ENCODE peak calls at places on chromosomes 12 and 14, in four cellular contexts. C, W, I and S are unnamed samples.

GRCh38 chr14:43790681-43791080 is 716.4 kb downstream of the FSCB start:
- DNase-seq in C (no peak), W (no peak), I (no peak), S (no peak)

GRCh38 chr12:53585726-53586125 is 40.5 kb downstream of the ATF7 start:
- DNase-seq in C (no peak), W (no peak), I (no peak), S (no peak)

GRCh38 chr12:113805673-113806072 is 160.5 kb downstream of the RBM19 start:
- DNase-seq in C (no peak), W (no peak), I (no peak), S (no peak)

GRCh38 chr14:24441904-24442239 is 704 bp downstream of the SDR39U1 start:
- DNase-seq in C (no peak), W (no peak), I (no peak), S (no peak)

GRCh38 chr12:112762753-112763152 is 28.8 kb upstream of the RPH3A start:
- DNase-seq in C (peak), W (no peak), I (no peak), S (no peak)

GRCh38 chr14:20415723-20416622 is 2.7 kb upstream of the TEP1 start:
- DNase-seq in C (peak), W (peak), I (no peak), S (peak)

GRCh38 chr12:78555802-78556201 is 308.8 kb upstream of the SYT1 start:
- DNase-seq in C (no peak), W (no peak), I (no peak), S (no peak)

GRCh38 chr12:110896559-110896958 is 23.8 kb downstream of the MYL2 start:
- DNase-seq in C (no peak), W (no peak), I (no peak), S (no peak)

GRCh38 chr14:77043177-77043983 is 14.9 kb upstream of the IRF2BPL start:
- DNase-seq in C (no peak), W (peak), I (no peak), S (peak)

GRCh38 chr14:102197317-102197850 is 57.7 kb downstream of the WDR20 start:
- DNase-seq in C (no peak), W (no peak), I (no peak), S (no peak)

GRCh38 chr12:122665759-122666158 is 37.4 kb downstream of the HCAR2 start:
- DNase-seq in C (no peak), W (no peak), I (no peak), S (no peak)

GRCh38 chr14:93733646-93734045 is 54.6 kb downstream of the PRIMA1 start:
- DNase-seq in C (peak), W (no peak), I (no peak), S (no peak)

GRCh38 chr14:67837011-67837624 is 17.5 kb downstream of the RAD51B start:
- DNase-seq in C (peak), W (peak), I (no peak), S (peak)

GRCh38 chr12:103677905-103678304 is 90.8 kb downstream of the STAB2 start:
- DNase-seq in C (no peak), W (no peak), I (no peak), S (no peak)

GRCh38 chr14:37588667-37588955 is 6.4 kb downstream of the FOXA1 start:
- DNase-seq in C (no peak), W (peak), I (no peak), S (no peak)

GRCh38 chr12:108804361-108804949 is 52.9 kb downstream of the SSH1 start:
- DNase-seq in C (no peak), W (no peak), I (no peak), S (no peak)

GRCh38 chr12:50572760-50573159 is 68.0 kb downstream of the DIP2B start:
- DNase-seq in C (no peak), W (no peak), I (no peak), S (no peak)

GRCh38 chr12:50573271-50573670 is 68.5 kb downstream of the DIP2B start:
- DNase-seq in C (no peak), W (no peak), I (no peak), S (no peak)

GRCh38 chr12:50574621-50575348 is 70.0 kb downstream of the DIP2B start:
- DNase-seq in C (no peak), W (peak), I (no peak), S (no peak)

GRCh38 chr12:50569876-50570275 is 65.1 kb downstream of the DIP2B start:
- DNase-seq in C (no peak), W (no peak), I (no peak), S (peak)

GRCh38 chr12:50572275-50572674 is 67.5 kb downstream of the DIP2B start:
- DNase-seq in C (no peak), W (peak), I (no peak), S (peak)
- TF ChIP-seq NR3C1 in C (no peak), W (no peak), I (no peak), S (no peak)

DNA sequence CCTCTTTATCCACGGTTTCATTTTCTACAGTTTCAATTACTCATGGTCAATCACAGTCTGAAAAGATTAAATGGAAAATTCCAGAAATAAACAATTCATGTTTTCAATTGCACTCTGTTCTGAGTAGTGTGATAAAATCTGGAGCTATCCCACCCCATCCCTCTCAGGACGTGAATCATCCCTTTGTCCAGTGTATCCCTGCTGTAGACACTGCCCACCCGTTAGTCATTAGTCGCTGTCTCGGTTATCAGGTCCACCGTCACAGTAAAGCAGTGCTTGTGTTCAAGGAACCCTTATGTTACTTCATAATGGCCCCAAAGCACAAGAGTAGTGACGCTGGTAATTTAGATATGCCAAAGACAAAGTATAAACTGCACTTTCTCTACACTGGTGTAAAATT is 141.0 kb upstream of the LMNTD1 start:
- DNase-seq in C (no peak), W (peak), I (no peak), S (peak)
- TF ChIP-seq NR3C1 in C (no peak), W (no peak), I (no peak), S (no peak)

DNA sequence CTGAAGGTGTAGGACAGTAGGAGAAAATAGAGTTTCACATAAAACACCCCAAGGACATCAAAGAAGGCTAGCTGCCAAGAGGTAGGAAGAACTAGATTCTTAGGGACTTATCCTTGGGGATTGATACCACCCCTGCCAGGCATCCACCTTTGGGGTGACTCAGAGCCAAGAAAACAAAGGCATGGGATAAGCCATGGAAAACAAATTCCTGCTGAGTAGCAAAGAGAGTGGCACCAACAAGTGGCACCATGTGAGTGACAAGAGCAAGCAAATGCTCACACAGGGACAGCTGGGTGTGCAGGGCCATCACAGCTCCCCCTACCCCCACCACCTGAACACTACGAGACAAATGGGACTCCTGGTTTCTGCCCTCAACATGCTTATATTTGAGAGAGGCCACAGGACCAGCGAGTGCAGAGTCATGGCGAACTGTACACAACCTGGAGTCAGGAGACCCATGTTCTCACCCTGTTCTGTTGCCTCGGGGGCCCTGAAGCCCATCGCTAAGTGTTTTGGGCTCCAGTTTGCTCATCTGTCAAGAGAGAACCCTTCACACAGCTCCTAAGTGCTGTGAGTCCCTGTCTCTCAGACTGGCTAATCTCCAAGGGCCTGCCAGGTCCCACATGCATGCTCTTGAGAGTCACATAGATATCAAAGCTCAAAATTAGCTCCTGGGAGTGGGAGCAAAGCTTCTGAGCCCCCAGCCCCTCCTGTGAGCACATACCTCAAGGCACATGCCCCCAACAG is 91.9 kb downstream of the DPF3 start:
- DNase-seq in C (no peak), W (no peak), I (no peak), S (no peak)
- TF ChIP-seq NR3C1 in C (no peak), W (no peak), I (no peak), S (no peak)

GRCh38 chr14:68842298-68842697 is 49.4 kb upstream of the ZFP36L1 start:
- DNase-seq in C (no peak), W (no peak), I (no peak), S (no peak)
- TF ChIP-seq NR3C1 in C (no peak), W (no peak), I (no peak), S (no peak)